ENCODE peak calls at places on chromosome 10, in seven cellular contexts. A is NCI-H2171 treated with DMSO at 0.1 percent for 48 hours, X is NCI-H1417 treated with DMSO at 0.1 percent for 48 hours, J is KBM-7, P is HuH-7, D is breast epithelium, H is left cardiac atrium. F is an unnamed sample.

GRCh38 chr10:52451817-52452216 is 137.7 kb downstream of the DKK1 start:
- DNase-seq in A (no peak), X (no peak), J (no peak), P (no peak), D (no peak), H (no peak), F (no peak)

GRCh38 chr10:106958591-106959328 is 205.7 kb downstream of the SORCS1 start:
- DNase-seq in A (no peak), X (no peak), J (no peak), P (no peak), D (no peak), H (no peak), F (no peak)

GRCh38 chr10:80429521-80429966 is 21.2 kb downstream of the PRXL2A start:
- DNase-seq in A (peak), X (no peak), J (no peak), P (no peak), D (no peak), H (no peak), F (no peak)

GRCh38 chr10:100829103-100829870 is 83.5 kb upstream of the SLF2 start:
- DNase-seq in A (no peak), X (no peak), J (peak), P (peak), D (no peak), H (no peak), F (no peak)

GRCh38 chr10:71889388-71889987 is 38.4 kb upstream of the PSAP start:
- DNase-seq in A (no peak), X (no peak), J (peak), P (no peak), D (no peak), H (no peak), F (no peak)

GRCh38 chr10:7484456-7485266 is 73.8 kb upstream of the SFMBT2 start:
- DNase-seq in A (no peak), X (no peak), J (no peak), P (no peak), D (peak), H (no peak), F (no peak)

GRCh38 chr10:60271319-60272040 is 118.2 kb downstream of the ANK3 start:
- DNase-seq in A (no peak), X (no peak), J (peak), P (no peak), D (no peak), H (no peak), F (no peak)

GRCh38 chr10:127193125-127193524 is 3.3 kb downstream of the INSYN2A start:
- DNase-seq in A (no peak), X (no peak), J (no peak), P (no peak), D (no peak), H (no peak), F (no peak)

GRCh38 chr10:78860260-78860914 is 208.4 kb upstream of the ZMIZ1 start:
- DNase-seq in A (no peak), X (no peak), J (no peak), P (no peak), D (no peak), H (no peak), F (no peak)

GRCh38 chr10:123069271-123069670 is 60.5 kb downstream of the ACADSB start:
- DNase-seq in A (no peak), X (peak), J (no peak), P (no peak), D (no peak), H (no peak), F (no peak)

GRCh38 chr10:116272497-116273221 is at the start of gene GFRA1:
- DNase-seq in A (peak), X (no peak), J (no peak), P (peak), D (no peak), H (no peak), F (peak)

GRCh38 chr10:30587522-30588031 is 42.0 kb downstream of the LYZL2 start:
- DNase-seq in A (no peak), X (no peak), J (peak), P (peak), D (peak), H (peak), F (no peak)

GRCh38 chr10:86642499-86642898 is 11.8 kb upstream of the OPN4 start:
- DNase-seq in A (no peak), X (no peak), J (no peak), P (no peak), D (no peak), H (no peak), F (no peak)

GRCh38 chr10:44853148-44853734 is 57.9 kb upstream of the TMEM72 start:
- DNase-seq in A (no peak), X (no peak), J (no peak), P (no peak), D (no peak), H (no peak), F (no peak)

GRCh38 chr10:8902926-8903325 is 848.4 kb downstream of the GATA3 start:
- DNase-seq in A (no peak), X (no peak), J (no peak), P (no peak), D (no peak), H (no peak), F (no peak)

GRCh38 chr10:71712572-71713134 is 6.9 kb downstream of the C10orf105 start:
- DNase-seq in A (no peak), X (no peak), J (no peak), P (no peak), D (no peak), H (no peak), F (no peak)

GRCh38 chr10:133421336-133422222 is 2.8 kb downstream of the SPRN start:
- DNase-seq in A (no peak), X (no peak), J (no peak), P (no peak), D (no peak), H (no peak), F (no peak)

GRCh38 chr10:101682172-101682825 is 12.7 kb downstream of the FBXW4 start:
- DNase-seq in A (no peak), X (no peak), J (no peak), P (no peak), D (no peak), H (no peak), F (no peak)

F was measured in cardiac muscle cell.